ENCODE peak calls at places on chromosomes 16 and 17, in nine cellular contexts. P, O, G, D, M, X, U, I and Q are unnamed samples.

GRCh38 chr17:34300652-34301390 is 15.3 kb downstream of the CCL11 start:
- DNase-seq in I (peak), U (peak), D (no peak), M (no peak), X (no peak), O (peak), G (no peak), P (no peak), Q (peak)

GRCh38 chr17:60138769-60139437 is 10.9 kb upstream of the CA4 start:
- DNase-seq in I (no peak), G (no peak), D (no peak), O (no peak), X (no peak), M (no peak), U (no peak), P (no peak), Q (no peak)

GRCh38 chr17:77453613-77454559 is 313.1 kb downstream of the SEC14L1 start:
- DNase-seq in P (no peak), U (no peak), X (peak), I (no peak), M (no peak), G (peak), O (no peak), D (no peak), Q (no peak)

GRCh38 chr16:84986102-84986501 is 25.2 kb downstream of the ZDHHC7 start:
- DNase-seq in X (no peak), I (no peak), D (no peak), G (no peak), U (no peak), O (no peak), P (no peak), M (no peak), Q (no peak)

GRCh38 chr17:80251966-80252365 is 8.7 kb upstream of the RNF213 start:
- DNase-seq in U (no peak), X (no peak), I (no peak), M (no peak), G (no peak), P (no peak), D (no peak), O (no peak), Q (no peak)

GRCh38 chr17:57114085-57114673 is 29.1 kb downstream of the AKAP1 start:
- DNase-seq in O (peak), G (no peak), P (peak), D (peak), X (no peak), U (no peak), I (peak), M (no peak), Q (no peak)

GRCh38 chr16:83714286-83714685 is 93.5 kb upstream of the HSBP1 start:
- DNase-seq in M (no peak), D (no peak), X (no peak), I (no peak), P (no peak), U (no peak), O (no peak), G (no peak), Q (no peak)

GRCh38 chr17:68101992-68102758 is 66.6 kb downstream of the KPNA2 start:
- DNase-seq in X (no peak), P (no peak), I (peak), G (peak), U (no peak), M (no peak), O (peak), D (no peak), Q (no peak)

GRCh38 chr16:57786632-57787518 is 15.4 kb downstream of the KIFC3 start:
- DNase-seq in G (no peak), U (no peak), D (peak), X (peak), P (no peak), M (no peak), O (no peak), I (no peak), Q (no peak)

GRCh38 chr16:48911700-48912099 is 301.7 kb upstream of the N4BP1 start:
- DNase-seq in P (no peak), M (no peak), X (no peak), D (no peak), O (no peak), U (no peak), I (no peak), G (no peak), Q (no peak)

DNA sequence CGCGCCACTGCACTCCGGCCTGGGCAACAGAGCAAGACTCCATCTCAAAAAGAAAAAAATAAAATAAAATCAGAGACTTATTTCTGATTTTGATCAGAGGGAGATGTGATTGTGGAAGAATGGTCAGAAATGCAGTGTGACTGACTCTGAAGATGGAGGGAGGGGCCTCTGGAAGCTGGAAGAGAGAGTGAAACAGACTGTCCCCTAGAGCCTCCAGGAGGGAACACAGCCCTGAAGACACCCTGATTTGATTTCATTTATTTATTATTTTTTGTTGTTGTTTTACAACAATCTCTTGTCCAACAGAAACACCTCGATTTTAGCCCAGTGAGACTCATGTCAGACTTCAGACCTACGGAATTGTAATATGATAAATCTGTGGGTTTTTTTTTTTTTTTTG is 26.1 kb downstream of the BCL7C start:
- DNase-seq in P (peak), O (peak), I (peak), G (no peak), M (no peak), U (no peak), D (no peak), X (no peak), Q (no peak)
- TF ChIP-seq CTCF in P (no peak), O (peak), I (peak), G (no peak), M (peak), U (peak), D (no peak), X (no peak), Q (peak)

DNA sequence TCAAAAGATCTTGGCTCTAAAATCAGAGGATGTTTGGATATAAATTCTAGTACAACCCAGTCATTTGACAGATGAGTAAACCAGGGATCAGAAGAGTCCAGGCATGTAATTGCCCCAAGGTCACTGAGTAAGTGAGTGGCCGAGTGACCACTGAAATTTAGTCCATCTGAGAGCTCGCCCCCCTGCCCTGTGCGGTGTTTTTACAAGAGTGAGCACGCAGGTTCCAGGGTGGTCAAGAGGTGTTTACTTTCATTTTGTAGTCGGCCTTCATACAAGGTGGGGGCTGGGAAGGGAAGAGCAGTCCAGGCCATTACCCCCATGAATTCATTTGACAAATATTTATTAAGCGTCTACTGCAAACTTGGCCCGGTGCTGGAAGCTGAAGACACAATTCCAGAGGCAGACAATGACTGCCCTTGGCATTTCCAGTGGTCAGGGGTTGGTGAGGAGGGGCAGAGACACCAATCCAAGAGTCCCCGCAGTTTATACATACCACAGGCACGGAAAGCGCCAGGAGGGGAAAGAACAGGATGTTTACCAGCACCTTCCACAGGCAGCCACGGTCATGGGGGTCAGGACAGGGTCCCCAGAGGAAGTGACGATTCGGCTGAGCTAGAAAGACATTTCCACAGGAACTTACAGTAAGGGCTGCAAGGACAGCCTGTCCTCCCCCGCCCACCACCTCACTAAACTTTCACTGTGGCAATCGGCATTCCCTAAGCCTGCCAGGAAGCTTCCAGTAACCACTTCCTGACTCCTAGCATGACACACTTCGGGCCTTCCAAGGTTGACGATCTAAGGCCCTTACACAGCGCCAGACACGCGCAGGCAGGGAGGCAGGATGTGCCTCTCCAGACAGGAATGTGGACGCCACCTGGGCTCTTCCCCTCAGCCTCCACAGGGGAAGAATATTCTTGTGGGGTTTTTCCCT is 1.4 kb upstream of the MT2A start:
- DNase-seq in P (peak), D (peak), I (peak), X (peak), U (peak), M (peak), G (peak), O (peak), Q (peak)
- H3K4me3 ChIP-seq in P (peak), D (peak), I (peak), X (no peak), U (peak), M (peak), G (no peak), O (peak), Q (peak)

GRCh38 chr16:89410794-89411309 is 79.5 kb downstream of the ANKRD11 start:
- DNase-seq in I (peak), P (no peak), M (peak), O (peak), U (no peak), D (peak), X (peak), G (peak), Q (peak)
- TF ChIP-seq CTCF in I (peak), P (no peak), M (no peak), O (peak), U (no peak), D (no peak), X (no peak), G (peak), Q (peak)

GRCh38 chr17:9023389-9024210 is 2.3 kb downstream of the NTN1 start:
- DNase-seq in X (peak), M (no peak), I (no peak), P (no peak), U (no peak), O (no peak), D (no peak), G (no peak), Q (no peak)
- H3K4me3 ChIP-seq in X (peak), M (no peak), I (no peak), P (no peak), U (no peak), O (no peak), D (peak), G (no peak), Q (peak)

GRCh38 chr16:27225536-27226360 is 22.4 kb downstream of the KDM8 start:
- DNase-seq in X (no peak), P (no peak), I (no peak), M (no peak), U (no peak), O (no peak), G (no peak), D (no peak), Q (no peak)
- TF ChIP-seq CTCF in X (no peak), P (no peak), I (no peak), M (no peak), U (no peak), O (no peak), G (peak), D (no peak), Q (no peak)

GRCh38 chr16:73046484-73047214 is 1.3 kb downstream of the ZFHX3 start:
- DNase-seq in O (no peak), D (no peak), M (no peak), X (no peak), P (no peak), U (no peak), I (no peak), G (no peak), Q (no peak)

GRCh38 chr16:73048292-73049050 is 543 bp upstream of the ZFHX3 start:
- DNase-seq in P (no peak), I (peak), G (peak), O (peak), M (no peak), U (no peak), D (peak), X (peak), Q (no peak)

GRCh38 chr16:73047536-73048291 is at the start of gene ZFHX3:
- DNase-seq in X (peak), U (no peak), I (peak), D (peak), P (no peak), O (peak), G (peak), M (no peak), Q (no peak)

GRCh38 chr16:73049051-73049910 is 1.4 kb upstream of the ZFHX3 start:
- DNase-seq in M (no peak), O (no peak), D (no peak), I (no peak), X (no peak), P (no peak), U (no peak), G (no peak), Q (no peak)

DNA sequence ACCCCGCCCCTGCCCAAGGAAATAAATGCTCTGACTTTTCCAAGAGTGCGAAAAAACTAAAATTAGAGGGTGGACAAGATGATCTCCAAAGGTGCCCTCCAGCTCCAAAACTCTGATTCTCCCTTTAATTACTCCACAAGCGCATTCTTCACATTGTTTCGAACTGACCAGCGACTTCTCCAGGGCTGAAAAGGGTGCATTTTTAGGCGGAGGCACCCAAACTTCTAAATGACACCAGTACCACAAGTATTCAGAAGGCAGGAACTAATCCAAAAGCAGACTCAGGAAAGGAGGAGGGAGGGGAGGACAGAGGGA is 750 bp downstream of the ZFHX3 start:
- DNase-seq in P (no peak), O (peak), G (no peak), M (peak), U (no peak), D (no peak), I (peak), X (no peak), Q (no peak)
- H3K4me3 ChIP-seq in P (peak), O (peak), G (peak), M (peak), U (peak), D (peak), I (peak), X (peak), Q (peak)

DNA sequence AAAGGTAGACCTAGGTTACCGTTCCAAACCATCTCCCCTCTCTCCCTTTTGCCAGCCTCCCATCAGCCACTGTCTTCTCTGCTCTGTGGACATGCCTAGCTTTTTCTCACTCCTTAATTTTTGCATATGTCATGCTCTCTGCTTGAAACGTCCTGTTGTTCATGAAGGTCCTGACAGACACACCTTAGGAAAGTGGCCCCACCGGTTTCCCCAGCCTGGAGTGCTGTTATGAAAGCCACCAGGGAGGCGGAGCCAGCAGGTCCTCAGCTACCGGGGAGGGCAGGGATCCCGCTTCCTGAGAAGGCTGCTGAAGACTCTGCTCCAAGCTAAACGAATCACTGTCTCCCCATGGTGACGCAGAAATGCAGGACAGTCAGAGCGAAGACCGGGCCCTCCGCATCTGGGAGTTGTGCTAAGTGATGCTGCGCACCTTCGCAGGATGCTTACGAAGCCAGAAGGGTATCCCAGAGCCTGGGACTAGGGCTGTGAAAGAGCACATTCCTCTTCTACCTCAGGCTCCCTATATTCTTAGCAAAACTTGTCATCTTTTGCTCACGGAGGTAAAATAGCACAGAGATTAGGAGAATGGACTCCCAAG is 2.3 kb upstream of the SLC16A11 start:
- DNase-seq in G (peak), M (no peak), X (no peak), P (no peak), O (no peak), D (no peak), U (no peak), I (no peak), Q (no peak)
- TF ChIP-seq CTCF in G (no peak), M (no peak), X (no peak), P (peak), O (no peak), D (no peak), U (no peak), I (no peak), Q (no peak)